ENCODE peak calls at places on chromosome 4, in nine cellular contexts. One of them, this sample, is unnamed.

GRCh38 chr4:168028970-168029610 is 63.2 kb upstream of the ANXA10 start:
- DNase-seq in OCI-LY7: no peak
- DNase-seq in fibroblast of lung: no peak
- DNase-seq in ovary: no peak
- DNase-seq in CD8-positive, alpha-beta T cell: no peak
- DNase-seq in IMR-90: peak
- DNase-seq in pancreas: no peak
- DNase-seq in NB4: no peak
- DNase-seq in brain microvascular endothelial cell: no peak
- DNase-seq in this sample: no peak

GRCh38 chr4:24831637-24832036 is 36.3 kb downstream of the SOD3 start:
- DNase-seq in brain microvascular endothelial cell: no peak
- DNase-seq in IMR-90: no peak
- DNase-seq in fibroblast of lung: no peak
- DNase-seq in CD8-positive, alpha-beta T cell: no peak
- DNase-seq in ovary: no peak
- DNase-seq in NB4: no peak
- DNase-seq in pancreas: no peak
- DNase-seq in OCI-LY7: no peak
- DNase-seq in this sample: no peak

GRCh38 chr4:168516841-168517240 is 20.0 kb downstream of the PALLD start:
- DNase-seq in fibroblast of lung: no peak
- DNase-seq in NB4: no peak
- DNase-seq in CD8-positive, alpha-beta T cell: no peak
- DNase-seq in brain microvascular endothelial cell: no peak
- DNase-seq in OCI-LY7: no peak
- DNase-seq in ovary: no peak
- DNase-seq in pancreas: peak
- DNase-seq in IMR-90: no peak
- DNase-seq in this sample: no peak

GRCh38 chr4:21205821-21206531 is 505.7 kb downstream of the PACRGL start:
- DNase-seq in NB4: no peak
- DNase-seq in CD8-positive, alpha-beta T cell: no peak
- DNase-seq in fibroblast of lung: no peak
- DNase-seq in pancreas: no peak
- DNase-seq in OCI-LY7: no peak
- DNase-seq in IMR-90: no peak
- DNase-seq in ovary: no peak
- DNase-seq in brain microvascular endothelial cell: no peak
- DNase-seq in this sample: no peak

GRCh38 chr4:150243932-150244331 is 165.7 kb downstream of the DCLK2 start:
- DNase-seq in pancreas: no peak
- DNase-seq in IMR-90: no peak
- DNase-seq in OCI-LY7: no peak
- DNase-seq in fibroblast of lung: no peak
- DNase-seq in ovary: no peak
- DNase-seq in CD8-positive, alpha-beta T cell: no peak
- DNase-seq in brain microvascular endothelial cell: no peak
- DNase-seq in NB4: no peak
- DNase-seq in this sample: no peak

GRCh38 chr4:55438314-55438713 is 42.6 kb downstream of the TMEM165 start:
- DNase-seq in pancreas: peak
- DNase-seq in fibroblast of lung: no peak
- DNase-seq in NB4: no peak
- DNase-seq in IMR-90: no peak
- DNase-seq in OCI-LY7: no peak
- DNase-seq in CD8-positive, alpha-beta T cell: no peak
- DNase-seq in ovary: no peak
- DNase-seq in brain microvascular endothelial cell: no peak
- DNase-seq in this sample: no peak

GRCh38 chr4:168636040-168636439 is 139.2 kb downstream of the PALLD start:
- DNase-seq in NB4: no peak
- DNase-seq in IMR-90: no peak
- DNase-seq in ovary: no peak
- DNase-seq in pancreas: no peak
- DNase-seq in CD8-positive, alpha-beta T cell: no peak
- DNase-seq in OCI-LY7: no peak
- DNase-seq in brain microvascular endothelial cell: no peak
- DNase-seq in fibroblast of lung: no peak
- DNase-seq in this sample: no peak

GRCh38 chr4:131526686-131527085 is 1622.4 kb upstream of the PCDH10 start:
- DNase-seq in fibroblast of lung: peak
- DNase-seq in NB4: no peak
- DNase-seq in ovary: no peak
- DNase-seq in brain microvascular endothelial cell: no peak
- DNase-seq in pancreas: no peak
- DNase-seq in IMR-90: no peak
- DNase-seq in CD8-positive, alpha-beta T cell: no peak
- DNase-seq in OCI-LY7: no peak
- DNase-seq in this sample: peak

GRCh38 chr4:72471816-72472215 is 97.2 kb downstream of the ADAMTS3 start:
- DNase-seq in NB4: no peak
- DNase-seq in OCI-LY7: no peak
- DNase-seq in brain microvascular endothelial cell: no peak
- DNase-seq in IMR-90: no peak
- DNase-seq in pancreas: no peak
- DNase-seq in fibroblast of lung: peak
- DNase-seq in ovary: no peak
- DNase-seq in CD8-positive, alpha-beta T cell: no peak
- DNase-seq in this sample: no peak

GRCh38 chr4:7214359-7214758 is 22.0 kb downstream of the SORCS2 start:
- DNase-seq in ovary: no peak
- DNase-seq in brain microvascular endothelial cell: no peak
- DNase-seq in NB4: no peak
- DNase-seq in pancreas: no peak
- DNase-seq in IMR-90: no peak
- DNase-seq in CD8-positive, alpha-beta T cell: no peak
- DNase-seq in OCI-LY7: no peak
- DNase-seq in fibroblast of lung: peak
- DNase-seq in this sample: no peak

GRCh38 chr4:140250989-140251552 is 97.1 kb upstream of the MAML3 start:
- DNase-seq in IMR-90: no peak
- DNase-seq in NB4: peak
- DNase-seq in CD8-positive, alpha-beta T cell: no peak
- DNase-seq in fibroblast of lung: no peak
- DNase-seq in brain microvascular endothelial cell: no peak
- DNase-seq in ovary: no peak
- DNase-seq in pancreas: no peak
- DNase-seq in OCI-LY7: no peak
- DNase-seq in this sample: no peak

GRCh38 chr4:106238819-106239420 is 77.1 kb downstream of the TBCK start:
- DNase-seq in brain microvascular endothelial cell: peak
- DNase-seq in fibroblast of lung: peak
- DNase-seq in OCI-LY7: peak
- DNase-seq in ovary: no peak
- DNase-seq in CD8-positive, alpha-beta T cell: no peak
- DNase-seq in IMR-90: peak
- DNase-seq in pancreas: no peak
- DNase-seq in NB4: peak
- DNase-seq in this sample: peak

GRCh38 chr4:145481164-145481941 is at the start of gene SMAD1:
- DNase-seq in IMR-90: peak
- DNase-seq in OCI-LY7: peak
- DNase-seq in brain microvascular endothelial cell: peak
- DNase-seq in fibroblast of lung: peak
- DNase-seq in pancreas: peak
- DNase-seq in ovary: peak
- DNase-seq in NB4: no peak
- DNase-seq in CD8-positive, alpha-beta T cell: no peak
- DNase-seq in this sample: peak

GRCh38 chr4:154065368-154065767 is 276.5 kb upstream of the SFRP2 start:
- DNase-seq in pancreas: no peak
- DNase-seq in NB4: no peak
- DNase-seq in IMR-90: no peak
- DNase-seq in ovary: no peak
- DNase-seq in OCI-LY7: no peak
- DNase-seq in brain microvascular endothelial cell: no peak
- DNase-seq in CD8-positive, alpha-beta T cell: no peak
- DNase-seq in fibroblast of lung: no peak
- DNase-seq in this sample: no peak

GRCh38 chr4:106647451-106647850 is 278.9 kb upstream of the GIMD1 start:
- DNase-seq in ovary: no peak
- DNase-seq in NB4: no peak
- DNase-seq in fibroblast of lung: no peak
- DNase-seq in IMR-90: no peak
- DNase-seq in OCI-LY7: no peak
- DNase-seq in brain microvascular endothelial cell: no peak
- DNase-seq in CD8-positive, alpha-beta T cell: no peak
- DNase-seq in pancreas: no peak
- DNase-seq in this sample: no peak

GRCh38 chr4:108885211-108885610 is 122.4 kb upstream of the ETNPPL start:
- DNase-seq in CD8-positive, alpha-beta T cell: no peak
- DNase-seq in brain microvascular endothelial cell: peak
- DNase-seq in OCI-LY7: no peak
- DNase-seq in fibroblast of lung: peak
- DNase-seq in pancreas: no peak
- DNase-seq in IMR-90: peak
- DNase-seq in NB4: no peak
- DNase-seq in ovary: no peak
- DNase-seq in this sample: peak

GRCh38 chr4:5887361-5888221 is 5.3 kb downstream of the CRMP1 start:
- DNase-seq in ovary: no peak
- DNase-seq in OCI-LY7: no peak
- DNase-seq in CD8-positive, alpha-beta T cell: no peak
- DNase-seq in IMR-90: no peak
- DNase-seq in fibroblast of lung: peak
- DNase-seq in pancreas: no peak
- DNase-seq in NB4: no peak
- DNase-seq in brain microvascular endothelial cell: no peak
- DNase-seq in this sample: no peak

GRCh38 chr4:1768367-1769034 is 24.6 kb upstream of the FGFR3 start:
- DNase-seq in brain microvascular endothelial cell: no peak
- DNase-seq in pancreas: peak
- DNase-seq in OCI-LY7: no peak
- DNase-seq in IMR-90: no peak
- DNase-seq in ovary: no peak
- DNase-seq in fibroblast of lung: no peak
- DNase-seq in CD8-positive, alpha-beta T cell: no peak
- DNase-seq in NB4: peak
- DNase-seq in this sample: no peak

GRCh38 chr4:1767058-1767769 is 25.9 kb upstream of the FGFR3 start:
- DNase-seq in OCI-LY7: peak
- DNase-seq in fibroblast of lung: no peak
- DNase-seq in NB4: peak
- DNase-seq in pancreas: peak
- DNase-seq in ovary: no peak
- DNase-seq in CD8-positive, alpha-beta T cell: no peak
- DNase-seq in brain microvascular endothelial cell: no peak
- DNase-seq in IMR-90: peak
- DNase-seq in this sample: no peak

GRCh38 chr4:1769692-1770091 is 23.4 kb upstream of the FGFR3 start:
- DNase-seq in ovary: no peak
- DNase-seq in fibroblast of lung: no peak
- DNase-seq in brain microvascular endothelial cell: no peak
- DNase-seq in IMR-90: no peak
- DNase-seq in CD8-positive, alpha-beta T cell: no peak
- DNase-seq in pancreas: no peak
- DNase-seq in OCI-LY7: no peak
- DNase-seq in NB4: no peak
- DNase-seq in this sample: no peak

GRCh38 chr4:1766336-1767057 is 26.6 kb upstream of the FGFR3 start:
- DNase-seq in CD8-positive, alpha-beta T cell: no peak
- DNase-seq in IMR-90: no peak
- DNase-seq in OCI-LY7: no peak
- DNase-seq in pancreas: peak
- DNase-seq in ovary: no peak
- DNase-seq in brain microvascular endothelial cell: no peak
- DNase-seq in NB4: no peak
- DNase-seq in fibroblast of lung: no peak
- DNase-seq in this sample: no peak

GRCh38 chr4:1767770-1768366 is 25.2 kb upstream of the FGFR3 start:
- DNase-seq in IMR-90: peak
- DNase-seq in OCI-LY7: peak
- DNase-seq in CD8-positive, alpha-beta T cell: no peak
- DNase-seq in ovary: no peak
- DNase-seq in pancreas: peak
- DNase-seq in NB4: peak
- DNase-seq in brain microvascular endothelial cell: no peak
- DNase-seq in fibroblast of lung: peak
- DNase-seq in this sample: peak
- TF ChIP-seq CTCF in IMR-90: peak
- TF ChIP-seq CTCF in OCI-LY7: peak
- TF ChIP-seq CTCF in CD8-positive, alpha-beta T cell: no peak
- TF ChIP-seq CTCF in ovary: no peak
- TF ChIP-seq CTCF in pancreas: no peak
- TF ChIP-seq CTCF in NB4: peak
- TF ChIP-seq CTCF in brain microvascular endothelial cell: peak
- TF ChIP-seq CTCF in fibroblast of lung: peak
- TF ChIP-seq CTCF in this sample: peak

GRCh38 chr4:89109841-89110540 is 1.3 kb upstream of the TIGD2 start:
- DNase-seq in pancreas: peak
- DNase-seq in OCI-LY7: no peak
- DNase-seq in CD8-positive, alpha-beta T cell: no peak
- DNase-seq in brain microvascular endothelial cell: no peak
- DNase-seq in ovary: no peak
- DNase-seq in fibroblast of lung: no peak
- DNase-seq in NB4: no peak
- DNase-seq in IMR-90: no peak
- DNase-seq in this sample: peak
- H3K4me3 ChIP-seq in pancreas: peak
- H3K4me3 ChIP-seq in OCI-LY7: no peak
- H3K4me3 ChIP-seq in CD8-positive, alpha-beta T cell: peak
- H3K4me3 ChIP-seq in brain microvascular endothelial cell: peak
- H3K4me3 ChIP-seq in ovary: peak
- H3K4me3 ChIP-seq in fibroblast of lung: peak
- H3K4me3 ChIP-seq in NB4: no peak
- H3K4me3 ChIP-seq in IMR-90: no peak
- H3K4me3 ChIP-seq in this sample: peak

GRCh38 chr4:2712261-2712842 is 43.8 kb downstream of the TNIP2 start:
- DNase-seq in CD8-positive, alpha-beta T cell: no peak
- DNase-seq in NB4: peak
- DNase-seq in brain microvascular endothelial cell: no peak
- DNase-seq in pancreas: no peak
- DNase-seq in IMR-90: no peak
- DNase-seq in fibroblast of lung: peak
- DNase-seq in OCI-LY7: peak
- DNase-seq in ovary: no peak
- DNase-seq in this sample: peak
- TF ChIP-seq CTCF in CD8-positive, alpha-beta T cell: no peak
- TF ChIP-seq CTCF in NB4: peak
- TF ChIP-seq CTCF in brain microvascular endothelial cell: peak
- TF ChIP-seq CTCF in pancreas: no peak
- TF ChIP-seq CTCF in IMR-90: no peak
- TF ChIP-seq CTCF in fibroblast of lung: no peak
- TF ChIP-seq CTCF in OCI-LY7: peak
- TF ChIP-seq CTCF in ovary: no peak
- TF ChIP-seq CTCF in this sample: peak

DNA sequence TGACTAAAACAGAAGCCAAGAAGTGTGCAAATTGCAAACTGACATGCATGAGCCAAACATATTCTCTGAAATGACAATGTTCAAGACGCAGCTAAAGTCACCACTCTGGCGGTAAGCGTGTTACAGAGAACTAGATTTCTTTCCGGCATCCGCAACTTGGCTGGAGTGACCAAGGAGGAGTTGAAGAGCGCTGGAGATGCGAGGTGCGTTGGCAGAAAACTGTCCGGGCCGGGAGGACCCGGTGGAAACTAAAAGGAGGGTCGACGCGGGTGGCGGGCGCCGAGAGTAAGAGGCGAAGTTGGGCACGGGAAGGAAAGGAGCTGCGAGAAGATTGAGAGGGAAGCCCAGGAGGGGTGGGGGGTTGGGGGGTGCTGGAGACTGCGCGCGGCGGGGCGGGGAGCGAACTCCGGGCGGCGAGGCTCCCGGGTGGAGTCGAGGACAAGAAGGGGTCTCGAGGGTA is 807 bp downstream of the SEL1L3 start:
- DNase-seq in pancreas: peak
- DNase-seq in ovary: no peak
- DNase-seq in fibroblast of lung: peak
- DNase-seq in OCI-LY7: peak
- DNase-seq in IMR-90: peak
- DNase-seq in brain microvascular endothelial cell: no peak
- DNase-seq in NB4: peak
- DNase-seq in CD8-positive, alpha-beta T cell: no peak
- DNase-seq in this sample: peak
- H3K4me3 ChIP-seq in pancreas: peak
- H3K4me3 ChIP-seq in ovary: peak
- H3K4me3 ChIP-seq in fibroblast of lung: peak
- H3K4me3 ChIP-seq in OCI-LY7: peak
- H3K4me3 ChIP-seq in IMR-90: peak
- H3K4me3 ChIP-seq in brain microvascular endothelial cell: peak
- H3K4me3 ChIP-seq in NB4: peak
- H3K4me3 ChIP-seq in CD8-positive, alpha-beta T cell: peak
- H3K4me3 ChIP-seq in this sample: peak